ENCODE peak calls at places on chromosome 9, in nine cellular contexts. D is aorta, O is H1, N is neuronal stem cell, L is lung, C is right cardiac atrium, P is suprapubic skin, X is A673, A is heart left ventricle. G is an unnamed sample. For H3K9me3, the result is how much of the 10 kb centered on the place peaks cover.

GRCh38 chr9:31776471-31776870 is 608.0 kb upstream of the ACO1 start:
- DNase-seq in D (no peak), O (no peak), N (no peak), L (no peak), C (no peak), P (no peak), X (peak), A (no peak), G (no peak)

GRCh38 chr9:112009656-112010055 is 113.0 kb downstream of the UGCG start:
- DNase-seq in D (no peak), O (no peak), N (no peak), L (no peak), C (no peak), P (no peak), X (no peak), A (no peak), G (no peak)

GRCh38 chr9:90946981-90947380 is 145.4 kb downstream of the SYK start:
- DNase-seq in D (no peak), O (no peak), N (no peak), L (no peak), C (no peak), P (no peak), X (no peak), A (no peak), G (no peak)

GRCh38 chr9:69130456-69131441 is 43.3 kb upstream of the TJP2 start:
- DNase-seq in D (peak), O (no peak), N (no peak), L (no peak), C (no peak), P (peak), X (no peak), A (no peak), G (no peak)

GRCh38 chr9:38079410-38080105 is 10.5 kb upstream of the SHB start:
- DNase-seq in D (peak), O (no peak), N (no peak), L (peak), C (no peak), P (peak), X (peak), A (peak), G (peak)

GRCh38 chr9:17719053-17719452 is 140.2 kb downstream of the SH3GL2 start:
- DNase-seq in D (no peak), O (no peak), N (no peak), L (no peak), C (no peak), P (no peak), X (no peak), A (no peak), G (no peak)

GRCh38 chr9:117825609-117826347 is 121.6 kb downstream of the TLR4 start:
- DNase-seq in D (no peak), O (no peak), N (no peak), L (no peak), C (no peak), P (no peak), X (no peak), A (no peak), G (no peak)

GRCh38 chr9:115132648-115133047 is 14.7 kb upstream of the TNC start:
- DNase-seq in D (no peak), O (no peak), N (no peak), L (no peak), C (peak), P (no peak), X (no peak), A (peak), G (peak)

GRCh38 chr9:68860423-68860822 is 153.5 kb downstream of the PRKACG start:
- DNase-seq in D (no peak), O (no peak), N (no peak), L (no peak), C (no peak), P (no peak), X (no peak), A (no peak), G (no peak)

GRCh38 chr9:127561491-127562270 is 50.4 kb upstream of the STXBP1 start:
- DNase-seq in D (peak), O (no peak), N (no peak), L (peak), C (peak), P (peak), X (peak), A (peak), G (peak)

GRCh38 chr9:92738661-92739081 is 26.0 kb downstream of the BICD2 start:
- DNase-seq in D (no peak), O (no peak), N (no peak), L (no peak), C (no peak), P (peak), X (no peak), A (no peak), G (no peak)

GRCh38 chr9:90810686-90811085 is 9.1 kb downstream of the SYK start:
- DNase-seq in D (no peak), O (no peak), N (no peak), L (no peak), C (no peak), P (no peak), X (no peak), A (no peak), G (no peak)

GRCh38 chr9:133995012-133995896 is 3.1 kb upstream of the VAV2 start:
- DNase-seq in D (peak), O (no peak), N (no peak), L (no peak), C (no peak), P (no peak), X (peak), A (no peak), G (no peak)

GRCh38 chr9:21402387-21403247 is 6.3 kb upstream of the IFNA8 start:
- DNase-seq in D (no peak), O (no peak), N (peak), L (no peak), C (no peak), P (no peak), X (no peak), A (no peak), G (peak)

GRCh38 chr9:99340281-99340680 is 118.2 kb downstream of the SEC61B start:
- DNase-seq in D (no peak), O (no peak), N (no peak), L (no peak), C (no peak), P (no peak), X (no peak), A (no peak), G (no peak)

GRCh38 chr9:107172160-107172978 is 110.7 kb upstream of the RAD23B start:
- DNase-seq in D (peak), O (peak), N (peak), L (peak), C (peak), P (no peak), X (peak), A (peak), G (peak)

GRCh38 chr9:68546596-68547390 is 6.1 kb upstream of the TMEM252 start:
- DNase-seq in D (no peak), O (no peak), N (no peak), L (no peak), C (peak), P (no peak), X (no peak), A (no peak), G (no peak)

GRCh38 chr9:40925149-40925548 is 203.3 kb downstream of the FOXD4L6 start:
- DNase-seq in D (no peak), O (no peak), N (no peak), L (no peak), C (no peak), P (no peak), X (no peak), A (no peak), G (no peak)
- H3K9me3 ChIP-seq in D (under half), O (half or more), N (under half), L (under half), C (under half), P (half or more), X (under half), A (half or more), G (under half)

GRCh38 chr9:40911647-40912046 is 216.8 kb downstream of the FOXD4L6 start:
- DNase-seq in D (no peak), O (no peak), N (no peak), L (no peak), C (no peak), P (no peak), X (no peak), A (no peak), G (no peak)
- H3K9me3 ChIP-seq in D (half or more), O (half or more), N (half or more), L (half or more), C (under half), P (half or more), X (under half), A (half or more), G (under half)

DNA sequence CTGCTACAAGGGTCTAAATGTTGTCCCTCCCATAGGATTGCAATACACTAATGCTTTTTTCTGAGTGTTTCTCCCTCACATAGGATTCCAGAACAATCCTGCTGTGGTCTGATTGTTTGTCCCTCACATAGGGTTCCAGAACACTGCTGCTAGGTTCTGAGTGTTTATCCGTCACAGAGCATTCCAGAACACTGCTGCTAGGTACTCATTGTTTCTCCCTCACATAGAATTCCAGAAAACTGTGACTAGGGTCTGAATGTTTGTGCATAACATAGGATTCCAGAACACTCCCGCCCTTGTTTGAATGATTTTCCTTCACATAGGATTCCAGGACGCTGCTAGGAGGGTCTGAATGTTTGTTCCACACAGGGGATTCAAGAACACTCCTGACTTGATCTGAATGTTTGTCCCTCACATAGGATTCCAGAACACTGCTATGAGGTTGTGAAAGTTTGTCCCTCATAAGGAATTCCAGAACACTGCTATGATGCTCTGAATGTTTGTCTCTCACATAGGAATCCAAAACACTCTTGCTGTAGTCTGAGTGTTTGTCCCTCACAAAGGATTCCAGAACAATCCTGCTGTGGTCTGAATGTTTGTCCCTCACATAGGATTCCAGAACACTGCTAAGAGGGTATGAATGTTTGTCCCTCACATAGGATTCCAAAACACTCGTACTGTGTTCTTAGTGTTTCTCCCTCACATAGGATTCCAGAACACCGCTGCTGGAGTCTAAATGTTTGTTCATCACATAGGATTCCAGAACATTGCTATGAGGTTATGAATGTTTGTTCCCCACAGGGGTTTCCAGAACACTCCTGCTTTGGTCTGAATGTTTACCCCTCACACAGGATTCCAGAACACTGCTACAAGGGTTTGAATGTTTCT is 213.5 kb downstream of the FOXD4L6 start:
- DNase-seq in D (no peak), O (no peak), N (no peak), L (no peak), C (no peak), P (no peak), X (no peak), A (no peak), G (no peak)
- H3K9me3 ChIP-seq in D (under half), O (half or more), N (under half), L (under half), C (under half), P (half or more), X (under half), A (half or more), G (under half)

GRCh38 chr9:131589993-131590392 is 44.7 kb downstream of the PRRT1B start:
- DNase-seq in D (no peak), O (no peak), N (no peak), L (no peak), C (no peak), P (no peak), X (no peak), A (no peak), G (no peak)

GRCh38 chr9:131589124-131589711 is 43.9 kb downstream of the PRRT1B start:
- DNase-seq in D (no peak), O (no peak), N (no peak), L (no peak), C (peak), P (no peak), X (no peak), A (no peak), G (no peak)

GRCh38 chr9:131590907-131591844 is 45.9 kb downstream of the PRRT1B start:
- DNase-seq in D (peak), O (peak), N (peak), L (peak), C (peak), P (peak), X (peak), A (peak), G (peak)

GRCh38 chr9:131591845-131592208 is 46.5 kb downstream of the PRRT1B start:
- DNase-seq in D (no peak), O (no peak), N (no peak), L (no peak), C (no peak), P (no peak), X (no peak), A (no peak), G (no peak)

DNA sequence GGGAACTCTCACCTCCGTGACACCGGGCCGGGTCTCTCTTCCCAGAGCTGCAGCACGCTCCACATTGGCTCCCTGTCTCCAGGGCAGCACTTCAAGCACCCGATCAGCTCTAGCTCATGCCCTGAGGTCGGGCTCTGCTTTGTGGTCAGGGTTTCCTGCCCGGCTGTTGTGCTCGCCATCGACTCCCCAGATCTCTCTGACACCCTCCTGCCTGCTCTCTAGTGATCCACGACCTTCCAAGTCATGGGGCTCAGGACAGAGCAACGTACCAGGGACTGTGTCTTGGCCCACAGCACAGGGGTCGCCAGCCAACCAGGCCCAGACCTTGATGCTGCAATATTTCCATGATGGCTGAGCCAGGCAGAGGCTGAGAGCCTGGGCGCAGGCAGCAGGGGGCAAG is 45.1 kb downstream of the PRRT1B start:
- DNase-seq in D (no peak), O (no peak), N (no peak), L (no peak), C (no peak), P (no peak), X (no peak), A (no peak), G (no peak)
- H3K9me3 ChIP-seq in D (under half), O (under half), N (under half), L (under half), C (under half), P (under half), X (under half), A (under half), G (under half)

DNA sequence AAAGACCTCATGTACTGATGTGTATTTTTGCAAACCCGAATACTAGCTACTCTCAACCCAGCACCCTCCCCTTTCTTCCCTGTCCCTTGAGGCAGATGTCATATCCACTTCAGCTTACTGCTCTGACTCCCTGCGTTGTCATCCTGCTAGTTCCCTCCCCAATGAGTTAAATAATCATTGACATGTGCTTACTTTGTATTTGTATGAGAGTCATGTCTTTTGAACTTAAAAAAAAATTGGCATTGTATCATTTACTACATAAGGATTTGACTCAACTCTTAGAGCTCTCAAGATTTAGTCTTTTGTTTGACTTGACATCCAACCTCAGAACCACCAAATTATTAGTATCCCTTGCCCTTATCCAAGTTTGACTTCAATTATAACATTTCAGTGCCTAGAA is 219.7 kb upstream of the TUT7 start:
- DNase-seq in D (no peak), O (no peak), N (no peak), L (no peak), C (no peak), P (no peak), X (no peak), A (no peak), G (no peak)
- H3K9me3 ChIP-seq in D (under half), O (under half), N (under half), L (under half), C (under half), P (under half), X (under half), A (under half), G (under half)

GRCh38 chr9:96818535-96818934 is 35.8 kb downstream of the ZNF782 start:
- DNase-seq in D (no peak), O (no peak), N (no peak), L (no peak), C (no peak), P (no peak), X (no peak), A (no peak), G (no peak)
- H3K9me3 ChIP-seq in D (under half), O (half or more), N (under half), L (half or more), C (under half), P (half or more), X (half or more), A (half or more), G (half or more)

DNA sequence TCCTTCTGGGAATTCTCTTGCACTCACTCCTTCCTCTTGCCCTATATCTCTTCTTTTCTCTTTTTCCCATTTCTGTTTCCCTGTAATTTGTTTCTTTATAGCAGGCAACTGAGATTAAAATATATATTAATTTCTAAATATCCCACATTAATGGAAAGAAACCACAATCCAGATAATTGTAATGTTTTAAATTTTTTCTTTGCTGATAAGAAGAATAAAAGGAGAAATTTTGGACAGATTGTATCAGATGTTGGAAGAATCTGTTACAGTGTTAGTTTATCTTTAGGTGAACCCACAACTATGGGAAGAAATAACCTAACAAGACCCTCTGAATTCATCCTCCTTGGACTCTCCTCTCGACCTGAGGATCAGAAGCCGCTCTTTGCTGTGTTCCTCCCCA is at the start of gene OR1L1:
- DNase-seq in D (no peak), O (no peak), N (no peak), L (no peak), C (no peak), P (no peak), X (no peak), A (no peak), G (no peak)
- H3K9me3 ChIP-seq in D (under half), O (half or more), N (under half), L (under half), C (under half), P (under half), X (under half), A (under half), G (under half)

DNA sequence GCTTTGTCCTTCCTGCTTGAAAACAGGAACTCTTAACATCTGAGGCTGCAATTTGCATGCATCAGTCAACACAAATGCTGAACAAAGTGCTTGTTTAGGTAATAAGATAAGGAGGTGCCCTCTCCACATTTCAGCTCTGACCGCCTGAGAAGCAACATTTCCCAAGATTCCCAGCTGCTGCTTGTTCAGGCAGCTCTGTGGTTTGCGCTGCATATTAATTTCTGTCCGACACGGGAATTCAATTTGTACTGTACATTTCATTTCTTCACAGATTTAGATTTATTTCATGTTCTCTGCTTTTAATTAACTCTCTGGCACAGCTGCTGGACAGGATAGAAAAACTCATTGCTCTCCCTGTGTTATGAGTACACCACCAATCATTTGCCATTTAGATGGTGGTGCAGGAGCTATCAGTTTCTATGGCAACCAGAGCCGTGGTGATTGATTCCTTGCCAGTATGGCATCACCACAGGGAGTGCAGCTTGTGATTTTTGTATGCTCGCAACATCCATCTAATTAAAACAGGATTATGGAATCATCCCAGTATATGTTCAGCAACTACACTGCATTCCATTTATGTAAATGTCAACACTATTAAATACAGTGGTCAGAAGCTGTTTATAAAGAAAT is 558.6 kb downstream of the DMRTA1 start:
- DNase-seq in D (no peak), O (no peak), N (no peak), L (no peak), C (no peak), P (no peak), X (no peak), A (no peak), G (no peak)
- H3K9me3 ChIP-seq in D (under half), O (under half), N (under half), L (under half), C (under half), P (under half), X (under half), A (under half), G (under half)

G was measured in MG63.